ENCODE peak calls at places on chromosome 3, in ten cellular contexts. One of them, this sample, is unnamed.

GRCh38 chr3:121989943-121990342 is 32.1 kb downstream of the ILDR1 start:
- DNase-seq in activated T-helper 1 cell treated with Interleukin-2 at 50 U/mL for 16 hours: no peak
- DNase-seq in GM23338: peak
- DNase-seq in activated CD8-positive, alpha-beta memory T cell treated with anti-CD3 and anti-CD28 coated beads, Interleukin-2, amount 50 U/mL, for 4 hours: no peak
- DNase-seq in foreskin keratinocyte: no peak
- DNase-seq in endothelial cell: no peak
- DNase-seq in BE2C: no peak
- DNase-seq in ovary: no peak
- DNase-seq in nephron progenitor cell: no peak
- DNase-seq in MCF 10A: no peak
- DNase-seq in this sample: no peak

GRCh38 chr3:34483290-34483887 is 685.0 kb downstream of the PDCD6IP start:
- DNase-seq in activated T-helper 1 cell treated with Interleukin-2 at 50 U/mL for 16 hours: no peak
- DNase-seq in GM23338: no peak
- DNase-seq in activated CD8-positive, alpha-beta memory T cell treated with anti-CD3 and anti-CD28 coated beads, Interleukin-2, amount 50 U/mL, for 4 hours: no peak
- DNase-seq in foreskin keratinocyte: no peak
- DNase-seq in endothelial cell: no peak
- DNase-seq in BE2C: no peak
- DNase-seq in ovary: no peak
- DNase-seq in nephron progenitor cell: no peak
- DNase-seq in MCF 10A: peak
- DNase-seq in this sample: no peak

GRCh38 chr3:106421928-106422327 is 553.1 kb upstream of the CBLB start:
- DNase-seq in activated T-helper 1 cell treated with Interleukin-2 at 50 U/mL for 16 hours: no peak
- DNase-seq in GM23338: no peak
- DNase-seq in activated CD8-positive, alpha-beta memory T cell treated with anti-CD3 and anti-CD28 coated beads, Interleukin-2, amount 50 U/mL, for 4 hours: no peak
- DNase-seq in foreskin keratinocyte: no peak
- DNase-seq in endothelial cell: no peak
- DNase-seq in BE2C: no peak
- DNase-seq in ovary: no peak
- DNase-seq in nephron progenitor cell: no peak
- DNase-seq in MCF 10A: no peak
- DNase-seq in this sample: no peak

GRCh38 chr3:62003833-62004232 is 369.5 kb downstream of the FEZF2 start:
- DNase-seq in activated T-helper 1 cell treated with Interleukin-2 at 50 U/mL for 16 hours: no peak
- DNase-seq in GM23338: no peak
- DNase-seq in activated CD8-positive, alpha-beta memory T cell treated with anti-CD3 and anti-CD28 coated beads, Interleukin-2, amount 50 U/mL, for 4 hours: no peak
- DNase-seq in foreskin keratinocyte: no peak
- DNase-seq in endothelial cell: no peak
- DNase-seq in BE2C: no peak
- DNase-seq in ovary: no peak
- DNase-seq in nephron progenitor cell: no peak
- DNase-seq in MCF 10A: no peak
- DNase-seq in this sample: no peak

GRCh38 chr3:184523825-184524615 is 37.6 kb upstream of the EPHB3 start:
- DNase-seq in activated T-helper 1 cell treated with Interleukin-2 at 50 U/mL for 16 hours: no peak
- DNase-seq in GM23338: peak
- DNase-seq in activated CD8-positive, alpha-beta memory T cell treated with anti-CD3 and anti-CD28 coated beads, Interleukin-2, amount 50 U/mL, for 4 hours: no peak
- DNase-seq in foreskin keratinocyte: peak
- DNase-seq in endothelial cell: no peak
- DNase-seq in BE2C: no peak
- DNase-seq in ovary: no peak
- DNase-seq in nephron progenitor cell: no peak
- DNase-seq in MCF 10A: peak
- DNase-seq in this sample: peak

GRCh38 chr3:4571690-4572334 is 78.7 kb downstream of the ITPR1 start:
- DNase-seq in activated T-helper 1 cell treated with Interleukin-2 at 50 U/mL for 16 hours: no peak
- DNase-seq in GM23338: peak
- DNase-seq in activated CD8-positive, alpha-beta memory T cell treated with anti-CD3 and anti-CD28 coated beads, Interleukin-2, amount 50 U/mL, for 4 hours: no peak
- DNase-seq in foreskin keratinocyte: no peak
- DNase-seq in endothelial cell: no peak
- DNase-seq in BE2C: no peak
- DNase-seq in ovary: no peak
- DNase-seq in nephron progenitor cell: no peak
- DNase-seq in MCF 10A: peak
- DNase-seq in this sample: no peak

GRCh38 chr3:171383206-171384018 is 76.8 kb downstream of the TNIK start:
- DNase-seq in activated T-helper 1 cell treated with Interleukin-2 at 50 U/mL for 16 hours: no peak
- DNase-seq in GM23338: no peak
- DNase-seq in activated CD8-positive, alpha-beta memory T cell treated with anti-CD3 and anti-CD28 coated beads, Interleukin-2, amount 50 U/mL, for 4 hours: no peak
- DNase-seq in foreskin keratinocyte: no peak
- DNase-seq in endothelial cell: no peak
- DNase-seq in BE2C: no peak
- DNase-seq in ovary: no peak
- DNase-seq in nephron progenitor cell: no peak
- DNase-seq in MCF 10A: peak
- DNase-seq in this sample: no peak

GRCh38 chr3:171935261-171936123 is 92.3 kb downstream of the TMEM212 start:
- DNase-seq in activated T-helper 1 cell treated with Interleukin-2 at 50 U/mL for 16 hours: no peak
- DNase-seq in GM23338: no peak
- DNase-seq in activated CD8-positive, alpha-beta memory T cell treated with anti-CD3 and anti-CD28 coated beads, Interleukin-2, amount 50 U/mL, for 4 hours: no peak
- DNase-seq in foreskin keratinocyte: no peak
- DNase-seq in endothelial cell: no peak
- DNase-seq in BE2C: no peak
- DNase-seq in ovary: no peak
- DNase-seq in nephron progenitor cell: no peak
- DNase-seq in MCF 10A: no peak
- DNase-seq in this sample: no peak

GRCh38 chr3:71035886-71036285 is 547.6 kb downstream of the FOXP1 start:
- DNase-seq in activated T-helper 1 cell treated with Interleukin-2 at 50 U/mL for 16 hours: no peak
- DNase-seq in GM23338: no peak
- DNase-seq in activated CD8-positive, alpha-beta memory T cell treated with anti-CD3 and anti-CD28 coated beads, Interleukin-2, amount 50 U/mL, for 4 hours: no peak
- DNase-seq in foreskin keratinocyte: no peak
- DNase-seq in endothelial cell: no peak
- DNase-seq in BE2C: no peak
- DNase-seq in ovary: no peak
- DNase-seq in nephron progenitor cell: no peak
- DNase-seq in MCF 10A: no peak
- DNase-seq in this sample: no peak

GRCh38 chr3:127226451-127226850 is 33.5 kb downstream of the PRR23E start:
- DNase-seq in activated T-helper 1 cell treated with Interleukin-2 at 50 U/mL for 16 hours: no peak
- DNase-seq in GM23338: no peak
- DNase-seq in activated CD8-positive, alpha-beta memory T cell treated with anti-CD3 and anti-CD28 coated beads, Interleukin-2, amount 50 U/mL, for 4 hours: no peak
- DNase-seq in foreskin keratinocyte: peak
- DNase-seq in endothelial cell: no peak
- DNase-seq in BE2C: no peak
- DNase-seq in ovary: no peak
- DNase-seq in nephron progenitor cell: no peak
- DNase-seq in MCF 10A: peak
- DNase-seq in this sample: no peak

GRCh38 chr3:144104146-144104545 is 132.5 kb downstream of the DIPK2A start:
- DNase-seq in activated T-helper 1 cell treated with Interleukin-2 at 50 U/mL for 16 hours: no peak
- DNase-seq in GM23338: no peak
- DNase-seq in activated CD8-positive, alpha-beta memory T cell treated with anti-CD3 and anti-CD28 coated beads, Interleukin-2, amount 50 U/mL, for 4 hours: no peak
- DNase-seq in foreskin keratinocyte: no peak
- DNase-seq in endothelial cell: no peak
- DNase-seq in BE2C: no peak
- DNase-seq in ovary: no peak
- DNase-seq in nephron progenitor cell: no peak
- DNase-seq in MCF 10A: no peak
- DNase-seq in this sample: no peak

GRCh38 chr3:38397320-38397719 is 50.7 kb downstream of the XYLB start:
- DNase-seq in activated T-helper 1 cell treated with Interleukin-2 at 50 U/mL for 16 hours: no peak
- DNase-seq in GM23338: peak
- DNase-seq in activated CD8-positive, alpha-beta memory T cell treated with anti-CD3 and anti-CD28 coated beads, Interleukin-2, amount 50 U/mL, for 4 hours: no peak
- DNase-seq in foreskin keratinocyte: no peak
- DNase-seq in endothelial cell: peak
- DNase-seq in BE2C: no peak
- DNase-seq in ovary: no peak
- DNase-seq in nephron progenitor cell: peak
- DNase-seq in MCF 10A: peak
- DNase-seq in this sample: no peak

GRCh38 chr3:33202581-33203457 is 15.8 kb downstream of the SUSD5 start:
- DNase-seq in activated T-helper 1 cell treated with Interleukin-2 at 50 U/mL for 16 hours: no peak
- DNase-seq in GM23338: no peak
- DNase-seq in activated CD8-positive, alpha-beta memory T cell treated with anti-CD3 and anti-CD28 coated beads, Interleukin-2, amount 50 U/mL, for 4 hours: no peak
- DNase-seq in foreskin keratinocyte: no peak
- DNase-seq in endothelial cell: no peak
- DNase-seq in BE2C: no peak
- DNase-seq in ovary: no peak
- DNase-seq in nephron progenitor cell: no peak
- DNase-seq in MCF 10A: no peak
- DNase-seq in this sample: no peak

GRCh38 chr3:44987318-44987717 is 11.3 kb downstream of the EXOSC7 start:
- DNase-seq in activated T-helper 1 cell treated with Interleukin-2 at 50 U/mL for 16 hours: no peak
- DNase-seq in GM23338: no peak
- DNase-seq in activated CD8-positive, alpha-beta memory T cell treated with anti-CD3 and anti-CD28 coated beads, Interleukin-2, amount 50 U/mL, for 4 hours: no peak
- DNase-seq in foreskin keratinocyte: no peak
- DNase-seq in endothelial cell: no peak
- DNase-seq in BE2C: no peak
- DNase-seq in ovary: no peak
- DNase-seq in nephron progenitor cell: no peak
- DNase-seq in MCF 10A: no peak
- DNase-seq in this sample: no peak

GRCh38 chr3:177318559-177318958 is 121.3 kb upstream of the TBL1XR1 start:
- DNase-seq in activated T-helper 1 cell treated with Interleukin-2 at 50 U/mL for 16 hours: no peak
- DNase-seq in GM23338: no peak
- DNase-seq in activated CD8-positive, alpha-beta memory T cell treated with anti-CD3 and anti-CD28 coated beads, Interleukin-2, amount 50 U/mL, for 4 hours: no peak
- DNase-seq in foreskin keratinocyte: no peak
- DNase-seq in endothelial cell: no peak
- DNase-seq in BE2C: no peak
- DNase-seq in ovary: no peak
- DNase-seq in nephron progenitor cell: no peak
- DNase-seq in MCF 10A: no peak
- DNase-seq in this sample: no peak

GRCh38 chr3:83438177-83438576 is 1520.6 kb upstream of the CADM2 start:
- DNase-seq in activated T-helper 1 cell treated with Interleukin-2 at 50 U/mL for 16 hours: no peak
- DNase-seq in GM23338: no peak
- DNase-seq in activated CD8-positive, alpha-beta memory T cell treated with anti-CD3 and anti-CD28 coated beads, Interleukin-2, amount 50 U/mL, for 4 hours: no peak
- DNase-seq in foreskin keratinocyte: no peak
- DNase-seq in endothelial cell: no peak
- DNase-seq in BE2C: no peak
- DNase-seq in ovary: no peak
- DNase-seq in nephron progenitor cell: no peak
- DNase-seq in MCF 10A: peak
- DNase-seq in this sample: no peak

GRCh38 chr3:124628865-124629264 is 101.4 kb upstream of the UMPS start:
- DNase-seq in activated T-helper 1 cell treated with Interleukin-2 at 50 U/mL for 16 hours: no peak
- DNase-seq in GM23338: no peak
- DNase-seq in activated CD8-positive, alpha-beta memory T cell treated with anti-CD3 and anti-CD28 coated beads, Interleukin-2, amount 50 U/mL, for 4 hours: no peak
- DNase-seq in foreskin keratinocyte: no peak
- DNase-seq in endothelial cell: no peak
- DNase-seq in BE2C: no peak
- DNase-seq in ovary: no peak
- DNase-seq in nephron progenitor cell: no peak
- DNase-seq in MCF 10A: no peak
- DNase-seq in this sample: no peak

GRCh38 chr3:153166206-153166605 is 4.2 kb downstream of the RAP2B start:
- DNase-seq in activated T-helper 1 cell treated with Interleukin-2 at 50 U/mL for 16 hours: no peak
- DNase-seq in GM23338: no peak
- DNase-seq in activated CD8-positive, alpha-beta memory T cell treated with anti-CD3 and anti-CD28 coated beads, Interleukin-2, amount 50 U/mL, for 4 hours: peak
- DNase-seq in foreskin keratinocyte: no peak
- DNase-seq in endothelial cell: no peak
- DNase-seq in BE2C: no peak
- DNase-seq in ovary: no peak
- DNase-seq in nephron progenitor cell: no peak
- DNase-seq in MCF 10A: peak
- DNase-seq in this sample: no peak

GRCh38 chr3:108305484-108306172 is 9.3 kb downstream of the HHLA2 start:
- DNase-seq in activated T-helper 1 cell treated with Interleukin-2 at 50 U/mL for 16 hours: no peak
- DNase-seq in GM23338: no peak
- DNase-seq in activated CD8-positive, alpha-beta memory T cell treated with anti-CD3 and anti-CD28 coated beads, Interleukin-2, amount 50 U/mL, for 4 hours: no peak
- DNase-seq in foreskin keratinocyte: no peak
- DNase-seq in endothelial cell: no peak
- DNase-seq in BE2C: no peak
- DNase-seq in ovary: no peak
- DNase-seq in nephron progenitor cell: no peak
- DNase-seq in MCF 10A: peak
- DNase-seq in this sample: no peak

GRCh38 chr3:34387831-34388564 is 589.6 kb downstream of the PDCD6IP start:
- DNase-seq in activated T-helper 1 cell treated with Interleukin-2 at 50 U/mL for 16 hours: no peak
- DNase-seq in GM23338: peak
- DNase-seq in activated CD8-positive, alpha-beta memory T cell treated with anti-CD3 and anti-CD28 coated beads, Interleukin-2, amount 50 U/mL, for 4 hours: no peak
- DNase-seq in foreskin keratinocyte: no peak
- DNase-seq in endothelial cell: no peak
- DNase-seq in BE2C: no peak
- DNase-seq in ovary: no peak
- DNase-seq in nephron progenitor cell: peak
- DNase-seq in MCF 10A: peak
- DNase-seq in this sample: no peak

GRCh38 chr3:72892870-72893269 is 5.0 kb downstream of the GXYLT2 start:
- DNase-seq in activated T-helper 1 cell treated with Interleukin-2 at 50 U/mL for 16 hours: no peak
- DNase-seq in GM23338: peak
- DNase-seq in activated CD8-positive, alpha-beta memory T cell treated with anti-CD3 and anti-CD28 coated beads, Interleukin-2, amount 50 U/mL, for 4 hours: no peak
- DNase-seq in foreskin keratinocyte: no peak
- DNase-seq in endothelial cell: peak
- DNase-seq in BE2C: peak
- DNase-seq in ovary: no peak
- DNase-seq in nephron progenitor cell: no peak
- DNase-seq in MCF 10A: peak
- DNase-seq in this sample: no peak

GRCh38 chr3:114333180-114333922 is 39.5 kb downstream of the TIGIT start:
- DNase-seq in activated T-helper 1 cell treated with Interleukin-2 at 50 U/mL for 16 hours: no peak
- DNase-seq in GM23338: peak
- DNase-seq in activated CD8-positive, alpha-beta memory T cell treated with anti-CD3 and anti-CD28 coated beads, Interleukin-2, amount 50 U/mL, for 4 hours: no peak
- DNase-seq in foreskin keratinocyte: no peak
- DNase-seq in endothelial cell: no peak
- DNase-seq in BE2C: no peak
- DNase-seq in ovary: no peak
- DNase-seq in nephron progenitor cell: no peak
- DNase-seq in MCF 10A: no peak
- DNase-seq in this sample: no peak

GRCh38 chr3:46127503-46127902 is 80.6 kb downstream of the CCR1 start:
- DNase-seq in activated T-helper 1 cell treated with Interleukin-2 at 50 U/mL for 16 hours: no peak
- DNase-seq in GM23338: no peak
- DNase-seq in activated CD8-positive, alpha-beta memory T cell treated with anti-CD3 and anti-CD28 coated beads, Interleukin-2, amount 50 U/mL, for 4 hours: no peak
- DNase-seq in foreskin keratinocyte: peak
- DNase-seq in endothelial cell: no peak
- DNase-seq in BE2C: no peak
- DNase-seq in ovary: no peak
- DNase-seq in nephron progenitor cell: no peak
- DNase-seq in MCF 10A: peak
- DNase-seq in this sample: no peak

GRCh38 chr3:23385327-23385726 is 182.2 kb downstream of the UBE2E2 start:
- DNase-seq in activated T-helper 1 cell treated with Interleukin-2 at 50 U/mL for 16 hours: no peak
- DNase-seq in GM23338: no peak
- DNase-seq in activated CD8-positive, alpha-beta memory T cell treated with anti-CD3 and anti-CD28 coated beads, Interleukin-2, amount 50 U/mL, for 4 hours: no peak
- DNase-seq in foreskin keratinocyte: no peak
- DNase-seq in endothelial cell: no peak
- DNase-seq in BE2C: no peak
- DNase-seq in ovary: no peak
- DNase-seq in nephron progenitor cell: no peak
- DNase-seq in MCF 10A: no peak
- DNase-seq in this sample: no peak

GRCh38 chr3:133675631-133676335 is 14.0 kb upstream of the TOPBP1 start:
- DNase-seq in activated T-helper 1 cell treated with Interleukin-2 at 50 U/mL for 16 hours: no peak
- DNase-seq in GM23338: peak
- DNase-seq in activated CD8-positive, alpha-beta memory T cell treated with anti-CD3 and anti-CD28 coated beads, Interleukin-2, amount 50 U/mL, for 4 hours: no peak
- DNase-seq in foreskin keratinocyte: no peak
- DNase-seq in endothelial cell: no peak
- DNase-seq in BE2C: no peak
- DNase-seq in ovary: no peak
- DNase-seq in nephron progenitor cell: no peak
- DNase-seq in MCF 10A: no peak
- DNase-seq in this sample: no peak

GRCh38 chr3:41194701-41195100 is 4.6 kb upstream of the CTNNB1 start:
- DNase-seq in activated T-helper 1 cell treated with Interleukin-2 at 50 U/mL for 16 hours: no peak
- DNase-seq in GM23338: no peak
- DNase-seq in activated CD8-positive, alpha-beta memory T cell treated with anti-CD3 and anti-CD28 coated beads, Interleukin-2, amount 50 U/mL, for 4 hours: no peak
- DNase-seq in foreskin keratinocyte: no peak
- DNase-seq in endothelial cell: no peak
- DNase-seq in BE2C: no peak
- DNase-seq in ovary: no peak
- DNase-seq in nephron progenitor cell: no peak
- DNase-seq in MCF 10A: no peak
- DNase-seq in this sample: no peak

GRCh38 chr3:73563896-73564582 is 60.7 kb downstream of the PDZRN3 start:
- DNase-seq in activated T-helper 1 cell treated with Interleukin-2 at 50 U/mL for 16 hours: no peak
- DNase-seq in GM23338: no peak
- DNase-seq in activated CD8-positive, alpha-beta memory T cell treated with anti-CD3 and anti-CD28 coated beads, Interleukin-2, amount 50 U/mL, for 4 hours: no peak
- DNase-seq in foreskin keratinocyte: no peak
- DNase-seq in endothelial cell: no peak
- DNase-seq in BE2C: no peak
- DNase-seq in ovary: no peak
- DNase-seq in nephron progenitor cell: no peak
- DNase-seq in MCF 10A: no peak
- DNase-seq in this sample: no peak

GRCh38 chr3:23959147-23959900 is 14.2 kb downstream of the NR1D2 start:
- DNase-seq in activated T-helper 1 cell treated with Interleukin-2 at 50 U/mL for 16 hours: no peak
- DNase-seq in GM23338: peak
- DNase-seq in activated CD8-positive, alpha-beta memory T cell treated with anti-CD3 and anti-CD28 coated beads, Interleukin-2, amount 50 U/mL, for 4 hours: no peak
- DNase-seq in foreskin keratinocyte: peak
- DNase-seq in endothelial cell: no peak
- DNase-seq in BE2C: no peak
- DNase-seq in ovary: no peak
- DNase-seq in nephron progenitor cell: no peak
- DNase-seq in MCF 10A: peak
- DNase-seq in this sample: no peak